ENCODE peak calls at places on chromosomes 1 and 21, in five cellular contexts. Q is psoas muscle, E is coronary artery, N is Peyer's patch, G is vagina. I is an unnamed sample.

GRCh38 chr1:13674386-13674785 is 25.6 kb upstream of the PRDM2 start:
- DNase-seq in Q (no peak), E (no peak), N (no peak), G (no peak), I (no peak)

GRCh38 chr1:80929868-80930508 is 870.7 kb upstream of the ADGRL2 start:
- DNase-seq in Q (no peak), E (no peak), N (no peak), G (no peak), I (no peak)

GRCh38 chr1:157944666-157945280 is 48.7 kb upstream of the KIRREL1 start:
- DNase-seq in Q (no peak), E (no peak), N (no peak), G (no peak), I (no peak)

GRCh38 chr21:17869115-17869514 is 50.0 kb upstream of the C21orf91 start:
- DNase-seq in Q (no peak), E (no peak), N (no peak), G (no peak), I (no peak)

GRCh38 chr1:115098979-115099692 is 9.8 kb upstream of the TSPAN2 start:
- DNase-seq in Q (no peak), E (peak; percentile 79), N (peak; percentile 69), G (no peak), I (no peak)

GRCh38 chr1:62735491-62736171 is 47.4 kb upstream of the DOCK7 start:
- DNase-seq in Q (no peak), E (no peak), N (no peak), G (no peak), I (no peak)

GRCh38 chr1:191279266-191279800 is 801.7 kb upstream of the BRINP3 start:
- DNase-seq in Q (no peak), E (no peak), N (no peak), G (no peak), I (no peak)

GRCh38 chr1:62746086-62746808 is 37.7 kb upstream of the ATG4C start:
- DNase-seq in Q (no peak), E (no peak), N (no peak), G (no peak), I (no peak)

GRCh38 chr1:54577612-54578011 is 29.6 kb downstream of the ACOT11 start:
- DNase-seq in Q (peak; percentile 74), E (no peak), N (no peak), G (no peak), I (peak; percentile 62)

GRCh38 chr1:233627823-233628222 is 13.9 kb downstream of the KCNK1 start:
- DNase-seq in Q (no peak), E (no peak), N (no peak), G (no peak), I (no peak)

GRCh38 chr1:92317836-92318493 is 19.1 kb downstream of the RPAP2 start:
- DNase-seq in Q (no peak), E (no peak), N (no peak), G (no peak), I (no peak)

GRCh38 chr1:183131166-183131565 is 54.9 kb upstream of the LAMC2 start:
- DNase-seq in Q (no peak), E (no peak), N (no peak), G (no peak), I (no peak)

GRCh38 chr1:183310753-183311465 is 107.3 kb downstream of the NMNAT2 start:
- DNase-seq in Q (no peak), E (no peak), N (no peak), G (no peak), I (no peak)

DNA sequence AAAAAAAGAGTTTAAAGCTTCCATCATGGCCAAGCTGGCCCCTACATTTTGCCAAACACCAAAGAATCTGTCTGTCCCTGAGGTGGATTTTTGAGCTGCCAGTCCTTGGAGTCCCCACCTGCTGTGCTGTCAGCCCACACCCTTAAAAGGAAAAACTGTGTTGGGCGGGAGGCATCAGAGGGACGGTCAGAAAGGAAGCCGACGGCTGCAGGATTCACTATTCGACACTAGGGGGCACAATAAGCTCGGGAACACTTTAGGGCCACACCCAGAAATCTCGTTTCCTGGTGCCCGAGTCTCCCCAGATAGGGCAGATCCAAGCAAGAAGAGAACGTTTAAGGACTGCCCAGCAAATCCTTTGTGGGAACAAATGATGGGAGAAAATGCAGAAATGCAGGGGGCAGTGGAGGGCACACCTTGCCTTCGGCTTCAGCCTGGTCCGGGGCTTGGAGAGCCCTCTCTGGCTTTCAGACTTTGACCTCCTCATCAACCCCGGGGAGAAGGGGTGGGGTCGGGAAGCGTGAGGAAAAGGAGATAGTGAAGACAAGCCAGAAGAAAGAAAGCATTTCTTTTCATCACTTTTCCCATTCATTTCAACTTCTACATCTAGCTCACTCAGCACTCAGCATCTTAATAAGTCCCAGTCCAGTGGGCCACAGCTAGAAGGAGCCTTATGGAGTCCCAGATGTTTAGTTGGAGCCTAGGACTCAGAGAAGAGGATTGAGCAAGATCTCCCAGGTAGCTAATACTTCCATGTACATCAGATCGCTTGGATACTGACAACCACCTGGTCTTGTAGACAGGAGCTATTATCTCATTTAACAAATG is 5.0 kb upstream of the CTTNBP2NL start:
- DNase-seq in Q (peak; percentile 83), E (peak; percentile 94), N (peak; percentile 80), G (no peak), I (peak; percentile 97)
- H3K4me3 ChIP-seq in Q (peak overlapping the region; percentile 58), E (peak overlapping the region; percentile 67), N (peak overlapping the region; percentile 49), G (peak overlapping the region; percentile 41), I (peak overlapping the region; percentile 38)

GRCh38 chr1:23567996-23568607 is 8.8 kb upstream of the ID3 start:
- DNase-seq in Q (peak; percentile 45), E (no peak), N (no peak), G (no peak), I (peak; percentile 38)
- H3K27ac ChIP-seq in Q (peak overlapping the region; percentile 75), E (peak overlapping the region; percentile 94), N (peak overlapping the region; percentile 82), G (peak overlapping the region; percentile 77), I (peak overlapping the region; percentile 91)

DNA sequence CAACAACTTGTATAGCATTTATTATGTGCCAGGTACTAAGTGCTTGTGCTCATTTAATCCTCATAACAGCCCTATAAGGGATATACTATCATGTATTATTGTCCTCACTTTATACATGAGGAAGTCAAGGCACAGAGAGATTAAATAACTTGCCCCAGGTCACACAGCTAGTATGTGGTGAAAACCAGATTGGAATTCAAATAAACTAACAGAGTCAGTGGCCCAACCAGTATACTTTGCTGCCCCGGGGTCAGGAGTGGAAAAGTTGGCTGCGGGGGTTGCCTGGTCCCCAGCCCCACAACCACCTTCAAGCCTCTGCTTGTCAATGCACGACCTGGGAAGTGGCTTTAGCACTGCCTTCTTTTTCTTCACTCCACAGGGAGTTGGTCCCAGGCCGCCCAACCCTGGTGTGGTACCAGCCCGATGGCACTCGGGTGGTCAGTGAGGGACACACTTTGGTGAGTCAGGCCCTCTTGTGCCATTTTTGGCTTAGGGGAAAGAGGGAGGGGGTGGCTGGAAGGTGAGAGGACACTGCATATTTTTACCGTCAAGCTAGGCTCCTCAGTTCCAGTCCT is 2.5 kb downstream of the ADAM15 start:
- DNase-seq in Q (no peak), E (no peak), N (no peak), G (no peak), I (no peak)
- H3K4me3 ChIP-seq in Q (no peak overlapping the region), E (peak overlapping the region; percentile 79), N (no peak overlapping the region), G (no peak overlapping the region), I (no peak overlapping the region)

GRCh38 chr1:151980287-151981177 is 13.1 kb downstream of the S100A10 start:
- DNase-seq in Q (peak; percentile 69), E (peak; percentile 76), N (no peak), G (no peak), I (peak; percentile 82)
- H3K27ac ChIP-seq in Q (no peak overlapping the region), E (peak overlapping the region; percentile 63), N (no peak overlapping the region), G (peak overlapping the region; percentile 45), I (peak overlapping the region; percentile 73)